ENCODE peak calls at places on chromosomes 2 and 18, in five cellular contexts. J, S, N, A and M are unnamed samples.
A peak's percentile ranks its signal among the peaks of the same experiment; 100 is the strongest.

GRCh38 chr2:1794821-1795220 is 50.5 kb upstream of the PXDN start:
- DNase-seq in J (no peak), S (no peak), N (no peak), A (no peak), M (no peak)

GRCh38 chr2:159855153-159856140 is 57.4 kb upstream of the CD302 start:
- DNase-seq in J (no peak), S (no peak), N (no peak), A (no peak), M (no peak)

GRCh38 chr2:183349046-183349445 is 224.8 kb downstream of the NUP35 start:
- DNase-seq in J (no peak), S (no peak), N (no peak), A (peak; percentile 40), M (no peak)

GRCh38 chr18:47756364-47757016 is 174.0 kb downstream of the SMAD2 start:
- DNase-seq in J (peak; percentile 81), S (peak; percentile 10), N (no peak), A (peak; percentile 34), M (peak; percentile 78)

GRCh38 chr18:62862451-62862850 is 147.1 kb downstream of the PHLPP1 start:
- DNase-seq in J (no peak), S (no peak), N (no peak), A (no peak), M (no peak)

GRCh38 chr2:12857891-12858290 is 141.2 kb downstream of the TRIB2 start:
- DNase-seq in J (no peak), S (no peak), N (peak; percentile 21), A (no peak), M (no peak)

GRCh38 chr2:149388120-149388816 is 57.9 kb downstream of the LYPD6 start:
- DNase-seq in J (peak; percentile 35), S (no peak), N (no peak), A (no peak), M (no peak)

GRCh38 chr2:218448934-218449333 is 30.0 kb downstream of the VIL1 start:
- DNase-seq in J (no peak), S (no peak), N (peak; percentile 15), A (no peak), M (no peak)

GRCh38 chr2:71943238-71944182 is 204.2 kb downstream of the CYP26B1 start:
- DNase-seq in J (peak; percentile 13), S (no peak), N (no peak), A (no peak), M (no peak)

GRCh38 chr18:49761771-49762170 is 51.6 kb downstream of the ACAA2 start:
- DNase-seq in J (no peak), S (no peak), N (no peak), A (no peak), M (no peak)

GRCh38 chr2:46548103-46548486 is 68.7 kb downstream of the TMEM247 start:
- DNase-seq in J (no peak), S (no peak), N (no peak), A (no peak), M (peak; percentile 47)

GRCh38 chr18:48934400-48934707 is 16.4 kb downstream of the SMAD7 start:
- DNase-seq in J (no peak), S (no peak), N (no peak), A (no peak), M (no peak)

GRCh38 chr18:23776306-23776705 is 87.1 kb downstream of the LAMA3 start:
- DNase-seq in J (no peak), S (no peak), N (no peak), A (no peak), M (no peak)

GRCh38 chr18:47985837-47986236 is 55.4 kb upstream of the SMAD2 start:
- DNase-seq in J (no peak), S (no peak), N (no peak), A (no peak), M (no peak)

GRCh38 chr2:27041708-27042107 is 8.9 kb downstream of the TMEM214 start:
- DNase-seq in J (no peak), S (no peak), N (no peak), A (no peak), M (no peak)

GRCh38 chr2:119389615-119390306 is 23.0 kb downstream of the DBI start:
- DNase-seq in J (no peak), S (no peak), N (no peak), A (no peak), M (peak; percentile 72)

GRCh38 chr18:14189858-14190257 is 57.6 kb upstream of the ZNF519 start:
- DNase-seq in J (no peak), S (no peak), N (no peak), A (no peak), M (no peak)

GRCh38 chr2:74440378-74441110 is 1.2 kb downstream of the RTKN start:
- DNase-seq in J (peak; percentile 92), S (no peak), N (no peak), A (peak; percentile 58), M (peak; percentile 97)

GRCh38 chr2:100642425-100642824 is 79.6 kb downstream of the PDCL3 start:
- DNase-seq in J (no peak), S (no peak), N (no peak), A (no peak), M (no peak)

GRCh38 chr2:100641115-100641415 is 78.3 kb downstream of the PDCL3 start:
- DNase-seq in J (no peak), S (no peak), N (no peak), A (no peak), M (no peak)

GRCh38 chr2:100643459-100643858 is 80.7 kb downstream of the PDCL3 start:
- DNase-seq in J (no peak), S (no peak), N (no peak), A (no peak), M (no peak)

GRCh38 chr2:100646039-100646438 is 83.2 kb downstream of the PDCL3 start:
- DNase-seq in J (no peak), S (no peak), N (no peak), A (no peak), M (no peak)

GRCh38 chr2:100643906-100644501 is 81.2 kb downstream of the PDCL3 start:
- DNase-seq in J (no peak), S (peak; percentile 87), N (no peak), A (no peak), M (no peak)
- H3K4me1 ChIP-seq in J (peaks cover 2% of the 10 kb centered on the region), S (peaks cover 38% of the 10 kb centered on the region), N (no peaks in the 10 kb centered on the region), A (no peaks in the 10 kb centered on the region), M (no peaks in the 10 kb centered on the region)

DNA sequence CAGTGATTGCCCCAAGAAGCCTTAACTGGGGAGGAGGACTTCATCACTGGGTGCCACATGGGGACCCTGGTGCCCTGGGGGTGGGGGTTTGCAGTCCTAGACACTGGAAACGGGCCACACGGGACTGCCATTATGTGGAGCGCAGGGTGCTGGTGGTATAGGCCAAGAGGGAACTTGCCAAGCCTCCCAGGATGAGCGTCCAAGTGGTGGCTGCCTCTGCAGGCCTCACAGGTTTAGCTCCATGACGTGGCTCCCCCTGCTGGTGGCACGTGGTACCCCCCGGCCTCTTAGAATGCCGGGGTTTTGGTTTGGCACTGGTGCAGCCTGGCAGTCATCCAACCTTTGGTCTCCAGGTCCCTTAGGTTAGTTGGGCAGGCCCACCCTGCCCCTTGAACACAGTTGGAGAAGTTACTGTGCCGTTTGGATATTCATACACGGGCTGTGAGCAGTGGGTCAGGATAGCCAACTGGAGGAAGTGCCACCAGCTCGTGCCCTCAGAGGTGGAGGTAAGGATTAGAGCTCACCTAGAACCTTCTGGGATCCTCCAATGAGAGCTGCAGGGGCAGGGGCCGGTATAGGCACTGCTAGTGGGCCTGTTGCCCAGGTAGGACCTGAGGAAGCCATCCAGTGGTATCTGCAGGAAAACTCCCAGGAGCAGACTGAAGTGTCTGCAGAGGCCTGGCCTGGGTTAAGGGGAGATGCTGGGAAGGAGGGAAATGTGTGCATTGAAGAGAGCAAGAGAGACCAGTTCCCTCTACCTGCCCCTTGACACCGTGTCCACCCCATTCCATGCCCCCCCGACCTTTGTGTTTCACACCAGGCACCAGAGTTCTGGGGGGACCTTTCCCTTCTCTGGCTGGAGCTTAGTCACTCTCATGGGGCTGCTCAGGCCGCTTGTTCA is 5.7 kb downstream of the PTMA start:
- DNase-seq in J (peak; percentile 96), S (peak; percentile 89), N (no peak), A (peak; percentile 91), M (peak; percentile 96)
- H3K27ac ChIP-seq in J (peak overlapping the region; percentile 9), S (peak overlapping the region; percentile 18), N (no peak overlapping the region), A (peak overlapping the region; percentile 68), M (peak overlapping the region; percentile 55)

GRCh38 chr2:69173706-69174105 is 160.7 kb downstream of the ANTXR1 start:
- DNase-seq in J (no peak), S (no peak), N (no peak), A (no peak), M (no peak)
- H3K4me1 ChIP-seq in J (peaks cover 15% of the 10 kb centered on the region), S (no peaks in the 10 kb centered on the region), N (peaks cover 16% of the 10 kb centered on the region), A (no peaks in the 10 kb centered on the region), M (peaks cover 3% of the 10 kb centered on the region)

GRCh38 chr2:88334418-88334817 is 118.1 kb downstream of the FOXI3 start:
- DNase-seq in J (no peak), S (no peak), N (no peak), A (no peak), M (no peak)

GRCh38 chr2:88329815-88330603 is 122.5 kb downstream of the FOXI3 start:
- DNase-seq in J (peak; percentile 84), S (no peak), N (peak; percentile 11), A (no peak), M (no peak)

GRCh38 chr2:88331239-88331638 is 121.3 kb downstream of the FOXI3 start:
- DNase-seq in J (no peak), S (no peak), N (no peak), A (no peak), M (no peak)
- H3K27ac ChIP-seq in J (no peak overlapping the region), S (no peak overlapping the region), N (no peak overlapping the region), A (no peak overlapping the region), M (no peak overlapping the region)

DNA sequence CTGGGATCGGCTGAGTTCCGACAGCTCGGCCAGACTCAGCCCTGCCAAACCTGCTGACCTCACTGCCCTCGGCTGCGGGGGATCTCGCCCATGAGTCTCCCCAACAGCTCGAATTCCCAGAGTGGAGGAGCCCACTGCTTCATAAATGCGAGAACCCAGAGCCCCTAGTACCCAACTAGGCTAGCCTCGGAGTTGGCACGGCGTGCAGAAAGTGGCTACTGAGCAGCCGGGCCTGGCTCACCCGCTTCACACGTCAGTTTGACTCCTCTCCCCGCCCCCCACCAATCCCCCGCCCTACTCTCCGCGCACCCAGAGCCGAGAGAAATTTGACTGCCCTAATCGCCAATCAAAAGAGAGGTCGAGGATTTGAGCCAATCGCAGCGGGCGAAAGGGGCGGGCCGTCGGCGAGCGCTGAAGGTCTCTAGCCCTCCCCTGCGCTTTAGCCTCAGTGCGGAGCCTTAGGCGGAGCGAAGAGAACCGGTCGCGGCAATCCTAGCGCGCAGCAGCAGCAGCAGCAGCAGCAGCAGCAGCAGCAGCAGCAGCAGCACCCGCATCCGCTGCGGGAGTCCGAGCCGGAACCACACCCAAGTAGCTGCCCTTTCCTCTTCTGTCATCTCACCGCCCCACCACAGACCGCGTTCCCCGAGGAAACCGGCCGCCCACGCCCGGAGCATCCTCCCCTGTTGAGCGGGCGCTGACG is at the start of gene GLS:
- DNase-seq in J (peak; percentile 97), S (peak; percentile 95), N (no peak), A (peak; percentile 96), M (peak; percentile 95)
- H3K4me1 ChIP-seq in J (no peaks in the 10 kb centered on the region), S (peaks cover 54% of the 10 kb centered on the region), N (peaks cover 31% of the 10 kb centered on the region), A (peaks cover 28% of the 10 kb centered on the region), M (peaks cover 2% of the 10 kb centered on the region)

GRCh38 chr2:158507679-158508078 is 50.9 kb downstream of the PKP4 start:
- DNase-seq in J (no peak), S (no peak), N (no peak), A (no peak), M (no peak)

GRCh38 chr2:158512323-158512722 is 55.6 kb downstream of the PKP4 start:
- DNase-seq in J (no peak), S (no peak), N (no peak), A (no peak), M (no peak)

GRCh38 chr2:158510887-158511286 is 54.1 kb downstream of the PKP4 start:
- DNase-seq in J (no peak), S (no peak), N (no peak), A (no peak), M (no peak)

GRCh38 chr2:158511706-158512105 is 55.0 kb downstream of the PKP4 start:
- DNase-seq in J (no peak), S (no peak), N (no peak), A (no peak), M (no peak)

GRCh38 chr2:158509928-158510797 is 53.4 kb downstream of the PKP4 start:
- DNase-seq in J (no peak), S (no peak), N (no peak), A (no peak), M (no peak)
- H3K27ac ChIP-seq in J (no peak overlapping the region), S (no peak overlapping the region), N (peak overlapping the region; percentile 27), A (no peak overlapping the region), M (no peak overlapping the region)